ENCODE peak calls at places on chromosomes 12 and 14, in six cellular contexts. E, M, F, G, X and R are unnamed samples.
A peak's percentile ranks its signal among the peaks of the same experiment; 100 is the strongest.

GRCh38 chr12:25784669-25785068 is 173.8 kb upstream of the RASSF8 start:
- DNase-seq in E (no peak), M (no peak), F (no peak), G (no peak), X (no peak), R (no peak)

GRCh38 chr12:119936705-119937323 is 52.2 kb upstream of the BICDL1 start:
- DNase-seq in E (no peak), M (no peak), F (no peak), G (no peak), X (no peak), R (no peak)

GRCh38 chr12:126932156-126932555 is 1334.8 kb upstream of the TMEM132C start:
- DNase-seq in E (no peak), M (no peak), F (no peak), G (no peak), X (no peak), R (no peak)

GRCh38 chr12:89140141-89140540 is 212.2 kb downstream of the DUSP6 start:
- DNase-seq in E (no peak), M (no peak), F (peak; percentile 54), G (no peak), X (no peak), R (no peak)

GRCh38 chr14:57979376-57980048 is 113.6 kb upstream of the SLC35F4 start:
- DNase-seq in E (no peak), M (no peak), F (no peak), G (no peak), X (no peak), R (no peak)

GRCh38 chr14:64289571-64289970 is 4.6 kb downstream of the ESR2 start:
- DNase-seq in E (no peak), M (no peak), F (no peak), G (no peak), X (no peak), R (no peak)

GRCh38 chr12:15497621-15498285 is 175.4 kb downstream of the PTPRO start:
- DNase-seq in E (no peak), M (no peak), F (no peak), G (no peak), X (no peak), R (no peak)

GRCh38 chr14:20427231-20428009 is 8.5 kb downstream of the KLHL33 start:
- DNase-seq in E (no peak), M (peak; percentile 11), F (peak; percentile 71), G (no peak), X (no peak), R (no peak)

GRCh38 chr12:11344504-11344903 is 34.3 kb upstream of the PRB4 start:
- DNase-seq in E (no peak), M (no peak), F (no peak), G (no peak), X (no peak), R (no peak)

GRCh38 chr12:573226-573625 is 90.0 kb downstream of the NINJ2 start:
- DNase-seq in E (peak; percentile 7), M (no peak), F (no peak), G (no peak), X (no peak), R (peak; percentile 6)

GRCh38 chr12:30902001-30902400 is 24.5 kb upstream of the TSPAN11 start:
- DNase-seq in E (no peak), M (no peak), F (no peak), G (no peak), X (no peak), R (no peak)

GRCh38 chr14:95507174-95507573 is 9.3 kb downstream of the SYNE3 start:
- DNase-seq in E (peak; percentile 88), M (peak; percentile 71), F (peak; percentile 94), G (peak; percentile 69), X (peak; percentile 92), R (peak; percentile 73)

GRCh38 chr12:14723763-14724162 is 27.4 kb upstream of the GUCY2C start:
- DNase-seq in E (peak; percentile 63), M (peak; percentile 67), F (peak; percentile 58), G (peak; percentile 83), X (no peak), R (peak; percentile 61)

GRCh38 chr14:77059276-77059934 is 30.9 kb upstream of the IRF2BPL start:
- DNase-seq in E (no peak), M (peak; percentile 63), F (peak; percentile 91), G (no peak), X (no peak), R (peak; percentile 70)

GRCh38 chr12:21248679-21249078 is 86.0 kb downstream of the SLCO1A2 start:
- DNase-seq in E (no peak), M (no peak), F (no peak), G (no peak), X (no peak), R (no peak)

GRCh38 chr12:30098677-30099076 is 314.9 kb upstream of the TMTC1 start:
- DNase-seq in E (no peak), M (no peak), F (no peak), G (no peak), X (no peak), R (no peak)

GRCh38 chr12:118259079-118259478 is 113.6 kb downstream of the TAOK3 start:
- DNase-seq in E (no peak), M (no peak), F (peak; percentile 25), G (no peak), X (no peak), R (no peak)

GRCh38 chr12:61452076-61452475 is 808.1 kb upstream of the USP15 start:
- DNase-seq in E (no peak), M (no peak), F (no peak), G (no peak), X (no peak), R (no peak)

GRCh38 chr12:28708918-28709371 is 440.1 kb upstream of the FAR2 start:
- DNase-seq in E (no peak), M (no peak), F (peak; percentile 61), G (no peak), X (no peak), R (no peak)

GRCh38 chr12:53235742-53236442 is 3.9 kb upstream of the RARG start:
- DNase-seq in E (no peak), M (no peak), F (no peak), G (no peak), X (no peak), R (no peak)

GRCh38 chr12:53234236-53234635 is 2.2 kb upstream of the RARG start:
- DNase-seq in E (no peak), M (no peak), F (no peak), G (no peak), X (no peak), R (no peak)

GRCh38 chr12:53233671-53234091 is 1.7 kb upstream of the RARG start:
- DNase-seq in E (no peak), M (no peak), F (no peak), G (no peak), X (no peak), R (no peak)

GRCh38 chr12:53235164-53235563 is 3.2 kb upstream of the RARG start:
- DNase-seq in E (no peak), M (no peak), F (no peak), G (no peak), X (no peak), R (no peak)

DNA sequence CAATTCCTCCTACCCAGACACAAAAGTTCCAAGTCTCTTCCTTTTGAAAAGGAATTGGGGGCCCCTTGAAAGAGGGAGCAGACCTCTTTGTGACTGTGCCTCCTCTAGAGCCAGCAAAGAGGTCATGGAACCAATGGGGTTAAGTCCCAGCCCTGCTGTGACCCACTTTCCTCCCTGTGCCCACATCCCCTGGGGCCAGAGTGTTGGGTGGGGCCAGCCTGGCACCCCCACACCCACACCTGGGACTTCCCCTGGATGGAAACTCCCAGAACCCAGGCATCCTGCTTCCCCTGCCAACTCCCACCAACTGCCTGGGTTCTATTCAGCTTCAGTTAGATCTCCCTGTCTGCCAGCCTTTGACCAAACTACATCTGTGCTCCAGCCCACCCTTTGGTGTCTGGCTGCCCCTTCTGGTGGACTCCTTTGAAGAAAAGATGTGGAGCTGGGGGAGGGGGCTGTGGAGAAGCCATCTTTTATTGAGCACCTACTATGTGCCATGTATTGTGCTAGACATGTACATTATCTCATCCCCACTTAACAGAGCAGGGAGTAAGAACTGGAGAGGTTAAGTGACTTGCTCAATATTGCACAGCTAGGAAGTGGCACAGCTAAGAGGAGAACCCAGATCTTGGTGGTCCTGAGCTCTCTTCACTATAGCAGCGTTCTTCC is 4.6 kb upstream of the RARG start:
- DNase-seq in E (no peak), M (no peak), F (no peak), G (no peak), X (no peak), R (no peak)
- H3K27ac ChIP-seq in E (no peak overlapping the region), M (no peak overlapping the region), F (no peak overlapping the region), G (no peak overlapping the region), X (peak overlapping the region; percentile 94), R (no peak overlapping the region)

GRCh38 chr14:101553393-101553792 is 7.9 kb upstream of the DIO3 start:
- DNase-seq in E (no peak), M (no peak), F (no peak), G (no peak), X (no peak), R (no peak)

GRCh38 chr14:101551729-101552595 is 9.3 kb upstream of the DIO3 start:
- DNase-seq in E (no peak), M (no peak), F (no peak), G (no peak), X (no peak), R (no peak)

GRCh38 chr14:101554991-101555668 is 6.2 kb upstream of the DIO3 start:
- DNase-seq in E (no peak), M (peak; percentile 35), F (no peak), G (peak; percentile 71), X (no peak), R (no peak)

GRCh38 chr14:101552786-101553231 is 8.5 kb upstream of the DIO3 start:
- DNase-seq in E (no peak), M (no peak), F (no peak), G (no peak), X (no peak), R (no peak)

GRCh38 chr14:101553931-101554330 is 7.4 kb upstream of the DIO3 start:
- DNase-seq in E (no peak), M (no peak), F (no peak), G (no peak), X (no peak), R (no peak)
- H3K27me3 ChIP-seq in E (peaks cover 31% of the 10 kb centered on the region), M (no peaks in the 10 kb centered on the region), F (peaks cover 15% of the 10 kb centered on the region), G (no peaks in the 10 kb centered on the region), X (no peaks in the 10 kb centered on the region), R (peaks cover 7% of the 10 kb centered on the region)

DNA sequence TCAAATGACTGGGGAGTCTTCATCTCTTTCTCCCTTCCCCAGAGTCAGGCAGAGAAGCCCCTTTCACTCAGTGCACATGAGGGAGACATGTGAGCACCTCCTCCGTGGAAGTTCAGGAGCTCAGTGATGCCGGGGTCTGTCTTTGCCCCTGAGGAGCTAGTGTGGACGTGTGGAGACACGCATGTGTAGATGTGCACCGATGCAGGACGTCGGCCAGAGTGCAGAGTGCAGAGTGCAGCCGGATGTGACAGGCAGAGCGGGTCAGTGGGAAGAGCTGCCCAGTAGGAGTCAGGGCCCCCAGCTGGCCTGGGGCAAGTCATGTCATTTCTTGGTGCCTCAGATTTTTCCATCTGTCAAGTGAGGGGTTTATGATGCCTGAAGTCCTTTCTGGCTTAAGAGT is 20.7 kb downstream of the TSPAN9 start:
- DNase-seq in E (no peak), M (no peak), F (no peak), G (no peak), X (no peak), R (no peak)
- TF ChIP-seq POLR2A in E (no peak), M (no peak), F (no peak), G (no peak), X (no peak), R (no peak)

GRCh38 chr14:91125801-91126200 is 11.9 kb downstream of the DGLUCY start:
- DNase-seq in E (no peak), M (no peak), F (no peak), G (no peak), X (no peak), R (no peak)
- H3K27ac ChIP-seq in E (peak overlapping the region; percentile 81), M (no peak overlapping the region), F (no peak overlapping the region), G (no peak overlapping the region), X (peak overlapping the region; percentile 88), R (peak overlapping the region; percentile 84)